ENCODE peak calls at places on chromosomes 6 and 20, in eight cellular contexts. R is ovary, L is testis, S is OCI-LY7, F is lung, K is left lung, G is IMR-90, N is GM23338. H is an unnamed sample.

GRCh38 chr20:44496976-44497375 is 21.3 kb downstream of the TTPAL start:
- DNase-seq in R (no peak), L (no peak), S (no peak), F (no peak), K (no peak), G (peak; percentile 96), N (no peak), H (no peak)

GRCh38 chr6:40999498-41000070 is 39.4 kb downstream of the UNC5CL start:
- DNase-seq in R (peak; percentile 83), L (peak; percentile 81), S (peak; percentile 55), F (peak; percentile 65), K (peak; percentile 67), G (peak; percentile 32), N (peak; percentile 84), H (no peak)

GRCh38 chr20:53413188-53413631 is 180.4 kb downstream of the ZNF217 start:
- DNase-seq in R (no peak), L (peak; percentile 38), S (peak; percentile 76), F (peak; percentile 30), K (peak; percentile 83), G (no peak), N (peak; percentile 94), H (peak; percentile 22)

GRCh38 chr6:14079433-14079832 is 38.1 kb upstream of the CD83 start:
- DNase-seq in R (no peak), L (no peak), S (no peak), F (no peak), K (no peak), G (peak; percentile 53), N (no peak), H (no peak)

GRCh38 chr6:113857565-113858066 is 471 bp downstream of the MARCKS start:
- DNase-seq in R (peak; percentile 30), L (peak; percentile 33), S (no peak), F (no peak), K (peak; percentile 81), G (no peak), N (peak; percentile 29), H (peak; percentile 29)

GRCh38 chr6:4169028-4169789 is 33.8 kb upstream of the ECI2 start:
- DNase-seq in R (no peak), L (no peak), S (no peak), F (no peak), K (no peak), G (peak; percentile 42), N (peak; percentile 70), H (no peak)

GRCh38 chr20:33209789-33210188 is 7.4 kb upstream of the BPIFA3 start:
- DNase-seq in R (peak; percentile 11), L (peak; percentile 85), S (peak; percentile 29), F (peak; percentile 77), K (peak; percentile 85), G (peak; percentile 52), N (peak; percentile 93), H (peak; percentile 61)

GRCh38 chr6:147675281-147675680 is 166.8 kb downstream of the SAMD5 start:
- DNase-seq in R (no peak), L (no peak), S (no peak), F (no peak), K (no peak), G (peak; percentile 89), N (no peak), H (no peak)

GRCh38 chr6:42095066-42095465 is 44.7 kb downstream of the TAF8 start:
- DNase-seq in R (no peak), L (no peak), S (no peak), F (no peak), K (peak; percentile 8), G (no peak), N (no peak), H (no peak)

GRCh38 chr6:82750570-82750969 is 315.1 kb downstream of the UBE3D start:
- DNase-seq in R (no peak), L (no peak), S (no peak), F (no peak), K (no peak), G (peak; percentile 36), N (no peak), H (no peak)

GRCh38 chr6:80163754-80164187 is 57.3 kb downstream of the BCKDHB start:
- DNase-seq in R (no peak), L (no peak), S (peak; percentile 29), F (no peak), K (no peak), G (peak; percentile 87), N (peak; percentile 34), H (no peak)

GRCh38 chr6:125203395-125203794 is 49.8 kb downstream of the TPD52L1 start:
- DNase-seq in R (no peak), L (no peak), S (no peak), F (no peak), K (no peak), G (no peak), N (no peak), H (no peak)

GRCh38 chr6:170010665-170011232 is 259.3 kb downstream of the ERMARD start:
- DNase-seq in R (no peak), L (no peak), S (no peak), F (no peak), K (peak; percentile 24), G (no peak), N (no peak), H (no peak)

DNA sequence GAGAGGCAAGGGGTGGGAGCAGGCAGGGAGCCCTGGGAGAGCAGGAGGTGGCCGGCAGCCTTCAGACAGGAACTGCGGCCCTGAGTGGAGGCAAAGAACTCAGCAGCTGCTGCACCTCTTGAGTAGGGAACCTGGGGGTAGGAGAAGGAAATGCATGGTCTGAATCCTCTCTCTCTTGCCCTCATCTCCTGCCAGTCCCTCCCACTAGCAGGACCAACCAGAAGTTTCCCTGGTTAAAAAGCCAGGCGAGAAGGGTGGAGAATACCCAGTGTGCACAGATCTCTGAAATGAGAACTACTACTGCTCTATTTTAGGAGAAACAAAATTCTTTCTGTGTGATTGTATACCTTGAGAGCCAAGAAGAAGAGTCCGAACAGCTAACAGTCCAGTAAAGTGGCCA is 25.4 kb downstream of the WRNIP1 start:
- DNase-seq in R (no peak), L (no peak), S (no peak), F (no peak), K (no peak), G (peak; percentile 85), N (peak; percentile 82), H (no peak)
- TF ChIP-seq CTCF in R (no peak), L (no peak), S (no peak), F (no peak), K (no peak), G (peak; percentile 18), N (peak; percentile 18), H (peak; percentile 26)

DNA sequence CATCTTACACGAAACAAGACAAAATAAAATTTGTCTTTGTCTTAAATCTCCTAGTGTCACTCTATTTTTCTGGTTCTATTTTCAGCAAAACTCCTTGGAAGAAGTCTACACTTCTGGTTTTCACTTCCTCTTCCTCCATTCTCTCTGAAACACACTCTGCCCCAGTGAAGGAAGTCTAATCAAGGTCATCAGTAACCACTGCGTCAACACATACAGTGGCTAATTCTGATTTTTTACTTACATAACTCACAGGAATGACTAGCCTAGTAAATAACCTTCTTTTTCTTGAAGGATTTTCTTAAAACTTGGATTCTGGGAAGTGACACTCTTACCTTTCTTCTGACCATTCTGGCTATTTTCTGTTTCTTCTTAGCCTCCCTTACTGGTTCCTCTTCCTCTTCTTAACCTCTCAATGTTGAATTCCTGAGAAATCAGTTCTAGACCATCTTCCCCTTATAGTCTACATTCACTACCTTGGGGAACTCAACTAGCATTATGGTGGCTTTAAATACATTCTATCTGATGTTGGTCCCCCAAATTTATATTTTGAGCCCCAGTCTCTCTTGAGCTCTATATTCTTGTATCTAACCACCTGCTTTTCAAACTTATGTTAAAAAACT is 37.5 kb downstream of the AIG1 start:
- DNase-seq in R (no peak), L (no peak), S (peak; percentile 6), F (no peak), K (no peak), G (no peak), N (no peak), H (no peak)
- H3K36me3 ChIP-seq in R (no peaks in the 10 kb centered on the region), L (no peaks in the 10 kb centered on the region), S (no peaks in the 10 kb centered on the region), F (no peaks in the 10 kb centered on the region), K (no peaks in the 10 kb centered on the region), G (no peaks in the 10 kb centered on the region), N (peaks cover 2% of the 10 kb centered on the region), H (no peaks in the 10 kb centered on the region)

DNA sequence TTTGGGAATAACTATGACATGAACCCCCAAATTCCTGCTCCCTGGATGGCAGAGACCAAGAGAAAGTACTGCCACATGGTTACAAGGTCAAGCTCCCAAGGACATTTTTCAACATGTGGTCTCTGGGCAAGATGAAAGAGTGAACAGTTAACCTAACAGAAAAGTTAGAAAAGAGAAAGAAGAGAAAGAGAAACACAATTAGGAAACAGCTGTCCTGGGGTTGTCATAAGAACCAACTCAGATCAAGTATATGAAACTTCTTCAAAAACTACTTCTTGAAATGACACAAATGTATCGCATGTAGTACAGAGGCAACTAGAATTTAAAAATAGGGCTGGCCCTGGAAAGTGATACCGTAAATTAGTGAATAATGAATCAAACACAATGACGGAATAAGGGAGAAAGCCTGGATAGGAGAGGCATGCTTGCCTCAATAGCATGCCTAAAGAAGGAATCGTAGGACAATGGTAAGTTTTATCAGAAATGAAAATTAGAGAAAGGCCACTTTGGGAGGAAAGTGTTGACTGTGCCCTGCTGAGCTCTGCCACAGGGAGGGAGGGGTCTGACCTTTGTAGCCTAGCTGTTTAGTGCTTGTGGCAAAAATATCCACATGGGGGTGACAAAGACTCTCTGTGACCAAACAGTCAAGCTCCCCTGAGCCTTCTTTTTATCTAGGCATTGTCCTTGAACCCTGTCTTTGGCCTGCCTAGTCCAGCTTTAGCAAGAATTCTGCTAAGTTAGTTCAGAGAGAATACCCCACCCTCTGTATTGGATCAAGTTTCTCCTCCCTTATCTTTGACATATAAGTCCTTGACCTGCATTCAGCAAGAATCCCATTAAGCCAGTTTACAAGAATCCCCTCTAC is 4.3 kb upstream of the DCBLD1 start:
- DNase-seq in R (no peak), L (peak; percentile 28), S (peak; percentile 3), F (no peak), K (no peak), G (no peak), N (peak; percentile 62), H (no peak)
- TF ChIP-seq CTCF in R (no peak), L (peak; percentile 19), S (peak; percentile 30), F (peak; percentile 14), K (peak; percentile 24), G (peak; percentile 28), N (peak; percentile 77), H (no peak)

GRCh38 chr20:47210470-47210869 is 146.0 kb downstream of the ZMYND8 start:
- DNase-seq in R (no peak), L (no peak), S (no peak), F (no peak), K (no peak), G (no peak), N (no peak), H (no peak)
- H3K36me3 ChIP-seq in R (no peaks in the 10 kb centered on the region), L (no peaks in the 10 kb centered on the region), S (peaks cover 78% of the 10 kb centered on the region), F (peaks cover 33% of the 10 kb centered on the region), K (no peaks in the 10 kb centered on the region), G (peaks cover 50% of the 10 kb centered on the region), N (peaks cover 50% of the 10 kb centered on the region), H (peaks cover 69% of the 10 kb centered on the region)